ENCODE peak calls at places on chromosomes 5 and 9, in seven cellular contexts. One of them, this sample, is unnamed.

GRCh38 chr9:128551652-128552152 is 685 bp upstream of the SPTAN1 start:
- DNase-seq in neural progenitor cell: no peak
- DNase-seq in GM23338: no peak
- DNase-seq in GM23248: no peak
- DNase-seq in PC-3: peak; percentile 73
- DNase-seq in MM.1S: no peak
- DNase-seq in HCT116: no peak
- DNase-seq in this sample: peak; percentile 6

GRCh38 chr5:123371575-123372179 is 51.5 kb downstream of the CEP120 start:
- DNase-seq in neural progenitor cell: peak; percentile 65
- DNase-seq in PC-3: peak; percentile 42
- DNase-seq in HCT116: no peak
- DNase-seq in MM.1S: peak; percentile 16
- DNase-seq in GM23248: peak; percentile 49
- DNase-seq in GM23338: peak; percentile 78
- DNase-seq in this sample: peak; percentile 30

GRCh38 chr5:83877911-83878706 is 157.5 kb upstream of the HAPLN1 start:
- DNase-seq in neural progenitor cell: no peak
- DNase-seq in GM23248: peak; percentile 27
- DNase-seq in PC-3: peak; percentile 2
- DNase-seq in GM23338: no peak
- DNase-seq in MM.1S: no peak
- DNase-seq in HCT116: no peak
- DNase-seq in this sample: no peak

GRCh38 chr9:90299963-90300362 is 342.7 kb downstream of the DIRAS2 start:
- DNase-seq in GM23248: no peak
- DNase-seq in HCT116: no peak
- DNase-seq in PC-3: no peak
- DNase-seq in GM23338: no peak
- DNase-seq in MM.1S: no peak
- DNase-seq in neural progenitor cell: peak; percentile 9
- DNase-seq in this sample: no peak

GRCh38 chr5:17021363-17021932 is 85.4 kb upstream of the MYO10 start:
- DNase-seq in GM23338: no peak
- DNase-seq in GM23248: peak; percentile 54
- DNase-seq in neural progenitor cell: peak; percentile 25
- DNase-seq in PC-3: no peak
- DNase-seq in MM.1S: no peak
- DNase-seq in HCT116: no peak
- DNase-seq in this sample: no peak

GRCh38 chr5:115435776-115436712 is 108.5 kb downstream of the FEM1C start:
- DNase-seq in GM23248: no peak
- DNase-seq in HCT116: no peak
- DNase-seq in PC-3: peak; percentile 75
- DNase-seq in GM23338: no peak
- DNase-seq in neural progenitor cell: no peak
- DNase-seq in MM.1S: peak; percentile 80
- DNase-seq in this sample: no peak

GRCh38 chr5:80516826-80517225 is 28.9 kb downstream of the FAM151B start:
- DNase-seq in neural progenitor cell: no peak
- DNase-seq in HCT116: peak; percentile 36
- DNase-seq in MM.1S: no peak
- DNase-seq in PC-3: peak; percentile 83
- DNase-seq in GM23338: no peak
- DNase-seq in GM23248: peak; percentile 84
- DNase-seq in this sample: peak; percentile 7

GRCh38 chr9:81497096-81497495 is 192.3 kb downstream of the TLE1 start:
- DNase-seq in GM23338: no peak
- DNase-seq in GM23248: peak; percentile 15
- DNase-seq in neural progenitor cell: no peak
- DNase-seq in PC-3: no peak
- DNase-seq in MM.1S: no peak
- DNase-seq in HCT116: no peak
- DNase-seq in this sample: peak; percentile 8

GRCh38 chr5:172559004-172559932 is 81.8 kb upstream of the NEURL1B start:
- DNase-seq in PC-3: peak; percentile 80
- DNase-seq in HCT116: peak; percentile 6
- DNase-seq in neural progenitor cell: no peak
- DNase-seq in GM23248: peak; percentile 90
- DNase-seq in MM.1S: no peak
- DNase-seq in GM23338: no peak
- DNase-seq in this sample: peak; percentile 38

GRCh38 chr9:34403554-34404380 is 27.1 kb upstream of the MYORG start:
- DNase-seq in GM23248: peak; percentile 69
- DNase-seq in GM23338: peak; percentile 87
- DNase-seq in PC-3: peak; percentile 76
- DNase-seq in HCT116: peak; percentile 39
- DNase-seq in neural progenitor cell: peak; percentile 81
- DNase-seq in MM.1S: peak; percentile 30
- DNase-seq in this sample: peak; percentile 87

GRCh38 chr5:118548761-118549160 is 439.6 kb downstream of the DTWD2 start:
- DNase-seq in PC-3: peak; percentile 1
- DNase-seq in GM23338: no peak
- DNase-seq in neural progenitor cell: no peak
- DNase-seq in MM.1S: no peak
- DNase-seq in GM23248: peak; percentile 89
- DNase-seq in HCT116: no peak
- DNase-seq in this sample: peak; percentile 41

GRCh38 chr5:149828161-149829011 is 98.3 kb downstream of the PPARGC1B start:
- DNase-seq in neural progenitor cell: peak; percentile 93
- DNase-seq in GM23248: peak; percentile 91
- DNase-seq in HCT116: peak; percentile 77
- DNase-seq in MM.1S: peak; percentile 76
- DNase-seq in GM23338: peak; percentile 97
- DNase-seq in PC-3: peak; percentile 97
- DNase-seq in this sample: peak; percentile 95

GRCh38 chr9:128689293-128689770 is 310 bp downstream of the SET start:
- DNase-seq in GM23338: no peak
- DNase-seq in PC-3: no peak
- DNase-seq in GM23248: no peak
- DNase-seq in HCT116: no peak
- DNase-seq in MM.1S: no peak
- DNase-seq in neural progenitor cell: no peak
- DNase-seq in this sample: no peak

GRCh38 chr5:6576861-6577501 is 55.9 kb downstream of the NSUN2 start:
- DNase-seq in MM.1S: peak; percentile 60
- DNase-seq in neural progenitor cell: peak; percentile 24
- DNase-seq in PC-3: peak; percentile 96
- DNase-seq in GM23338: peak; percentile 77
- DNase-seq in GM23248: peak; percentile 69
- DNase-seq in HCT116: peak; percentile 44
- DNase-seq in this sample: peak; percentile 55

GRCh38 chr5:179152941-179153340 is 92.8 kb downstream of the ZNF354C start:
- DNase-seq in GM23248: no peak
- DNase-seq in neural progenitor cell: no peak
- DNase-seq in HCT116: no peak
- DNase-seq in PC-3: no peak
- DNase-seq in GM23338: no peak
- DNase-seq in MM.1S: no peak
- DNase-seq in this sample: no peak
- TF ChIP-seq EZH2phosphoT487 in GM23248: no peak
- TF ChIP-seq EZH2phosphoT487 in neural progenitor cell: no peak
- TF ChIP-seq EZH2phosphoT487 in HCT116: no peak
- TF ChIP-seq EZH2phosphoT487 in PC-3: no peak
- TF ChIP-seq EZH2phosphoT487 in GM23338: no peak
- TF ChIP-seq EZH2phosphoT487 in MM.1S: no peak
- TF ChIP-seq EZH2phosphoT487 in this sample: no peak

DNA sequence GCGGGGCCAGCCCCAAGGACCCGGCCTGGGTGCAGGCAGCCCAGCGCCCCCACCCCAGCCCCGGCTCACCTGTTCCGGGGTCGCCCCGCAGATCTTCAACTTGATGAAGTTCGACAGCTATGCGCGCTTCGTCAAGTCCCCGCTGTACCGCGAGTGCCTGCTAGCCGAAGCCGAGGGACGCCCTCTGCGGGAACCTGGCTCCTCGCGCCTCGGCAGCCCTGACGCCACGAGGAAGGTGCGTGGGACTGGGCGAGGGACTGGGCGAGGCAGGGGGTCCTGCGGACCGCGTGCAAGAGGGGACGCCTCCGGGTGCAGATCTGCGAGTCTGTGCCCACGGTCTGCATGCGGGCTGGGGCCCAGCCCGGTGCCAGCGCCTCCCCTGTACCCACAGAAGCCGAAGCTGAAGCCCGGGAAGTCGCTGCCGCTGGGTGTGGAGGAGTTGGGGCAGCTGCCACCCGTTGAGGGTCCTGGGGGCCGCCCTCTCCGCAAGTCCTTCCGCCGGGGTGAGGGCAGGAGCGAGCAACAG is 9.7 kb downstream of the RGS14 start:
- DNase-seq in PC-3: no peak
- DNase-seq in neural progenitor cell: no peak
- DNase-seq in MM.1S: no peak
- DNase-seq in GM23248: no peak
- DNase-seq in HCT116: no peak
- DNase-seq in GM23338: peak; percentile 45
- DNase-seq in this sample: no peak
- H3K4me2 ChIP-seq in PC-3: no peak overlapping the region
- H3K4me2 ChIP-seq in neural progenitor cell: peak overlapping the region; percentile 79
- H3K4me2 ChIP-seq in MM.1S: no peak overlapping the region
- H3K4me2 ChIP-seq in GM23248: peak overlapping the region; percentile 86
- H3K4me2 ChIP-seq in HCT116: peak overlapping the region; percentile 64
- H3K4me2 ChIP-seq in GM23338: peak overlapping the region; percentile 97
- H3K4me2 ChIP-seq in this sample: peak overlapping the region; percentile 92

DNA sequence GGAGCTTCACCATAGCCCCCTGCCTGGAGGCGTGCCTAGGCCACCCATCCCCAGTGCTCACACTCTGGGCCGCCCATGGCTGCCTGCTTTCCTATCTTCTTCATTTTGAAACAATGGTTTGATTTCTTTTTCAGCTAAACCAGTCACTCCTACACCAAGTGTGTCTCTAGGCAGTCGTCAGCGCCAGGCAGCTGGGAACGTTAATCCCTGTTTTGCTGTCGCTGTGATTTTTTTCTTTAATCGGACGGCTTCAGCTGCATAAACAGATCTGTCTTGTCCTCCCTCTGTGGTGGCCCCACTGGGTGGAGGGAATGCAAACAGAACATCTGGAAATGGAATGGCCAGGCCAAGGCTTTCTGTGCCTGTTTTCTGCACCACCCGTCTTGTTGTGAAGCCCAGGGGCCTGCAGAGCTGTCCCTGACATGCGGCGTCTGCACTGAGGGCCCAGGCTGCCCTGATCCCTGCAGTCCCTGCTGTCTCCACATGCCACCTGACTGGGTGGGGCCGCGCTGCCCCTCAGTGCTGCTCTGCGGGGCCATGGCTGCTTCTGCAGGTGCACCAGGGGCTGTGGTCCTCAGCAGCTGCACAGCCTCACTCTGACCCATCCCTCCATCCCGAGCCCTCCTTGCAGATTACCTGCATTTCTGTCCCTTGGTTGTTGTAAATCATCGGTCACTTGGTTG is 51.5 kb downstream of the WNK2 start:
- DNase-seq in HCT116: no peak
- DNase-seq in GM23248: no peak
- DNase-seq in GM23338: no peak
- DNase-seq in MM.1S: no peak
- DNase-seq in PC-3: no peak
- DNase-seq in neural progenitor cell: no peak
- DNase-seq in this sample: peak; percentile 25
- TF ChIP-seq EZH2 in HCT116: no peak
- TF ChIP-seq EZH2 in GM23248: no peak
- TF ChIP-seq EZH2 in GM23338: no peak
- TF ChIP-seq EZH2 in MM.1S: no peak
- TF ChIP-seq EZH2 in PC-3: no peak
- TF ChIP-seq EZH2 in neural progenitor cell: no peak
- TF ChIP-seq EZH2 in this sample: no peak

DNA sequence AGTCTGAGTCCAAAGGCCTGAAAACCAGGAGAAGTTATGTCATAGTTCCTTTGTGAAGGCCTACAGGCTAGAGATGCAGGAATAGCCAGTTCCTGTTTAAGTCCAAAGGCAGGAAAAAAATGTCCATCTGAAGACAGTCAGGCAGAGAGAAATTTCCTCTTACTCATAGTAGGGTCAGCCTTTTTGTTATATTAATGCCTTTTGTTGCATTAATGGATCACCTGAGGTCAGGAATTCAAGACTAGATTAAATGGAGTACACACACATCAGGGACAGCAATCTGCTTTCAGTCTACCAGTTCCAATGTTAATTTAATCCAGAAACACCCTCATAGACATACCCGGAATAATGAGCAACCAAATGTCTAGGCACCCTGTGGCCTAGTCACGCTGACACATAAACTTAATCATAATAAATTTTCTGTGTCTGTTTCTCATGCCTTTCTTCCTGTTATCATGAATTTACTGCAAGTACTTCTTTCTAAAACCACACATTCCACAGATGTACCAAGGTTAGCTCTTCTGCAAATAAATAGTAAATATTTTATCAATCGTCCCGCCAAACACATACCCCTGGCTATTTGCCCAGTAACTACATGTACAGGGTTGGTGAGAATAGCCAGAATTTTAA is 703.9 kb downstream of the EFNA5 start:
- DNase-seq in HCT116: no peak
- DNase-seq in MM.1S: no peak
- DNase-seq in neural progenitor cell: no peak
- DNase-seq in GM23248: no peak
- DNase-seq in GM23338: no peak
- DNase-seq in PC-3: peak; percentile 65
- DNase-seq in this sample: no peak
- TF ChIP-seq EZH2phosphoT487 in HCT116: no peak
- TF ChIP-seq EZH2phosphoT487 in MM.1S: no peak
- TF ChIP-seq EZH2phosphoT487 in neural progenitor cell: no peak
- TF ChIP-seq EZH2phosphoT487 in GM23248: no peak
- TF ChIP-seq EZH2phosphoT487 in GM23338: no peak
- TF ChIP-seq EZH2phosphoT487 in PC-3: no peak
- TF ChIP-seq EZH2phosphoT487 in this sample: no peak

GRCh38 chr5:143190260-143190810 is 213.2 kb downstream of the NR3C1 start:
- DNase-seq in GM23338: no peak
- DNase-seq in MM.1S: no peak
- DNase-seq in GM23248: no peak
- DNase-seq in neural progenitor cell: no peak
- DNase-seq in HCT116: no peak
- DNase-seq in PC-3: no peak
- DNase-seq in this sample: no peak

GRCh38 chr5:143188083-143188482 is 215.4 kb downstream of the NR3C1 start:
- DNase-seq in neural progenitor cell: no peak
- DNase-seq in MM.1S: no peak
- DNase-seq in HCT116: no peak
- DNase-seq in GM23248: no peak
- DNase-seq in GM23338: no peak
- DNase-seq in PC-3: no peak
- DNase-seq in this sample: no peak

GRCh38 chr5:143186623-143187022 is 216.9 kb downstream of the NR3C1 start:
- DNase-seq in neural progenitor cell: no peak
- DNase-seq in GM23248: no peak
- DNase-seq in HCT116: no peak
- DNase-seq in GM23338: no peak
- DNase-seq in PC-3: no peak
- DNase-seq in MM.1S: peak; percentile 57
- DNase-seq in this sample: no peak

GRCh38 chr5:143187495-143187894 is 216.0 kb downstream of the NR3C1 start:
- DNase-seq in GM23248: no peak
- DNase-seq in HCT116: no peak
- DNase-seq in MM.1S: no peak
- DNase-seq in neural progenitor cell: no peak
- DNase-seq in GM23338: no peak
- DNase-seq in PC-3: peak; percentile 43
- DNase-seq in this sample: no peak

DNA sequence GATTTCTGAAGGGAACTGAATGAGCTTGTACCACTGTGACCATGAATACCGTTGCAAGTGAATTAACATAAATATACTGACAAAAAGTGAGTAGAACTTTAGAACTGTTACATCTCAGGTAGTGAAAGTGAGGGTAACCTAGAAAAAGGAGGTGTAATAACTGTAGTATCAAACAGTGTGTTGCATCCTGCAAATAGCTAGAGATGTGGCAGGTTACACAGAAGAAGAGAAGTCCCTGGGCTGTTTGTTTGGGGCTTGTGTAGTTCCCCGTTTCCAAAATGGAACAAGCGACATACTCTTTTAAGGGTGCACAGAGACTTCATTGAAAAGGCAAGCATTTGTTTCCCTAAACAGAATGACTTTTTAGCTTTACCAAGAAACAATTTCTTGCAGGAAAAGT is 214.8 kb downstream of the NR3C1 start:
- DNase-seq in HCT116: no peak
- DNase-seq in MM.1S: no peak
- DNase-seq in neural progenitor cell: no peak
- DNase-seq in GM23338: no peak
- DNase-seq in GM23248: no peak
- DNase-seq in PC-3: no peak
- DNase-seq in this sample: no peak
- H3K4me2 ChIP-seq in HCT116: no peak overlapping the region
- H3K4me2 ChIP-seq in MM.1S: no peak overlapping the region
- H3K4me2 ChIP-seq in neural progenitor cell: no peak overlapping the region
- H3K4me2 ChIP-seq in GM23338: no peak overlapping the region
- H3K4me2 ChIP-seq in GM23248: no peak overlapping the region
- H3K4me2 ChIP-seq in PC-3: no peak overlapping the region
- H3K4me2 ChIP-seq in this sample: no peak overlapping the region